ENCODE peak calls at places on chromosomes 3 and 15, in eight cellular contexts. M is breast epithelium, V is lung, U is endothelial cell of umbilical vein, B is A549, C is hepatocyte, L is gastrocnemius medialis, H is SK-N-SH. P is an unnamed sample.
A peak's percentile ranks its signal among the peaks of the same experiment; 100 is the strongest.

GRCh38 chr3:185865277-185865676 is 40.4 kb upstream of the IGF2BP2 start:
- DNase-seq in V (no peak), H (no peak), L (no peak), B (no peak), M (no peak), U (no peak), C (no peak), P (no peak)

GRCh38 chr15:69141286-69141701 is 19.1 kb upstream of the GLCE start:
- DNase-seq in H (peak; percentile 57), C (peak; percentile 46), M (no peak), V (no peak), U (peak; percentile 56), B (peak; percentile 63), L (no peak), P (no peak)

GRCh38 chr15:90873998-90874605 is 5.7 kb downstream of the FURIN start:
- DNase-seq in M (no peak), C (peak; percentile 85), B (peak; percentile 73), V (peak; percentile 84), U (peak; percentile 21), H (no peak), L (no peak), P (no peak)

GRCh38 chr3:96813820-96814580 is 394 bp upstream of the EPHA6 start:
- DNase-seq in V (no peak), L (peak; percentile 9), M (no peak), B (peak; percentile 50), C (peak; percentile 85), H (peak; percentile 67), U (peak; percentile 43), P (peak; percentile 45)

GRCh38 chr3:81289676-81290075 is 471.8 kb downstream of the GBE1 start:
- DNase-seq in V (no peak), U (peak; percentile 36), B (no peak), L (no peak), C (no peak), H (no peak), M (no peak), P (no peak)

GRCh38 chr15:66740802-66741201 is 38.8 kb downstream of the SMAD6 start:
- DNase-seq in H (no peak), U (peak; percentile 49), M (no peak), C (peak; percentile 46), V (no peak), L (no peak), B (no peak), P (no peak)

GRCh38 chr3:160810360-160810759 is 54.3 kb downstream of the PPM1L start:
- DNase-seq in H (no peak), M (no peak), V (no peak), U (no peak), L (peak; percentile 66), C (no peak), B (no peak), P (no peak)

GRCh38 chr3:134694946-134695543 is 44.2 kb upstream of the KY start:
- DNase-seq in V (no peak), B (no peak), C (no peak), L (no peak), M (peak; percentile 58), H (no peak), U (no peak), P (no peak)

GRCh38 chr15:67178569-67179210 is 75.8 kb downstream of the AAGAB start:
- DNase-seq in L (no peak), M (no peak), V (no peak), H (no peak), U (peak; percentile 90), C (peak; percentile 68), B (peak; percentile 69), P (no peak)

DNA sequence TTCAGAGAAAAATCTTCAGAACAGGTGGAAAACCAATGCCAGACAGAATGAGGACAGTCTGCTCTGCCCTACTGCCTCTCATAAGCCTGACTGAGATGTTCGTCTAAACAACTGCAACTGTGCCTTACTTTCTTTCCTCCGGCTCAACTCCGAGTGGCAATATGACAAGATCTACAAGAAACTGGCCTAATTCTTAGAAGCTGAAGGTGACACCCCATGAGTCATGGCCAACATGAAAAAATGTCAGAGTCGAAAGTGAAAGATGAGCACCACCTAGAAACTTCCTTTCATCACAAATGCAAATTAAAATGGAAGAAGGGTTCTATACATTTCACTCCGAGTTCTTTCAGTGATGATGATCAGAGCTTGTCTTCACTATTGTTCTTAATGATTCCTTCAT is 12.9 kb downstream of the PCYT1A start:
- DNase-seq in U (no peak), B (no peak), V (no peak), M (no peak), H (no peak), L (no peak), C (no peak), P (no peak)
- H3K4me3 ChIP-seq in U (no peak overlapping the region), B (no peak overlapping the region), V (no peak overlapping the region), M (no peak overlapping the region), H (no peak overlapping the region), L (no peak overlapping the region), C (no peak overlapping the region), P (no peak overlapping the region)

GRCh38 chr3:123621510-123622189 is 36.8 kb upstream of the HACD2 start:
- DNase-seq in M (no peak), H (no peak), L (no peak), V (no peak), B (no peak), C (no peak), U (no peak), P (no peak)

GRCh38 chr3:123618076-123618703 is 33.3 kb upstream of the HACD2 start:
- DNase-seq in U (no peak), C (no peak), B (no peak), L (no peak), M (no peak), V (no peak), H (no peak), P (no peak)

GRCh38 chr3:123622766-123623165 is 37.9 kb upstream of the HACD2 start:
- DNase-seq in V (no peak), L (no peak), C (no peak), U (no peak), B (no peak), H (no peak), M (no peak), P (no peak)

GRCh38 chr3:123618768-123619484 is 34.1 kb upstream of the HACD2 start:
- DNase-seq in L (peak; percentile 44), V (peak; percentile 67), U (peak; percentile 48), M (no peak), H (no peak), B (no peak), C (peak; percentile 58), P (peak; percentile 80)

GRCh38 chr3:123620338-123620737 is 35.5 kb upstream of the HACD2 start:
- DNase-seq in M (peak; percentile 58), V (no peak), H (no peak), L (no peak), B (no peak), U (no peak), C (no peak), P (no peak)
- H3K4me1 ChIP-seq in M (peaks cover 8% of the 10 kb centered on the region), V (peaks cover 3% of the 10 kb centered on the region), H (peaks cover 8% of the 10 kb centered on the region), L (no peaks in the 10 kb centered on the region), B (peaks cover 20% of the 10 kb centered on the region), U (no peaks in the 10 kb centered on the region), C (peaks cover 5% of the 10 kb centered on the region), P (peaks cover 19% of the 10 kb centered on the region)

DNA sequence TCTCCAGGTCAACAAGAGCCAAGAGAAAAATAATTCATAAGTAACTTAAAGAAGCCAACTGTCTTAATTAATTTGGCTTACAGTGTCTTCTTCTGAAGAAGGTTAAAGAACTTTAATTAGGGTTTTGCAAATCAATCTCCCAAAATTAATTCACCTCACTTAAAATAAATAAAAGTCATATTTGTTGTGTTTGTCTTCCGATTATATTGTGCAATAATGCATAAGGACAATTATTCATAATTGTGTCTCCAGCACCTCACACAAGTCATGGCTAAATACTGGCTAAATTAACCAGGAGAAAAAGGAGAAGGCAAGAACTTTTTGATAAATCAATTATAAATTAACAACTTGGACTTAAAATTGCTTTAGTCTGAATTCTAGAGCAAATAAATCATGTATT is 899.0 kb upstream of the NR2F2 start:
- DNase-seq in L (no peak), H (no peak), V (no peak), M (no peak), B (no peak), U (no peak), C (no peak), P (no peak)
- TF ChIP-seq CTCF in L (no peak), H (no peak), V (no peak), M (no peak), B (no peak), U (no peak), C (no peak), P (no peak)

DNA sequence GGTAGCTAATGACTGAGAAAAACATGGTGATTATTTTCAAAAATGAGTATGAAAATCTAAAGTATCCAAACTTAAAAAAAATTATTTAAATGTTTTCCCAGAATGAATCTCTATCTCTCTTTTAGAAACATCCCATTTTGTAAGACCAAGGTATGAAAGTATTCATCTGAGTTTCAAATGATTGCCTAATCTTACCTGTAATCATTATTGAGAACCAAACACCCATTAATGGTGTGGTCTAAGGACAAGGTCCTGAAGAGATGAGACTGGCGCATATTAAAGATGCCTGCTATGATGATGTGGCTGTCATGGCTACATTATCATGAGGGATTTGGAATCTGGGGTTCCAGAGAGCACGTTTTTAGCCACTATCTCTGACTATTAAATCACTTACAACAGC is 165.5 kb downstream of the VGLL4 start:
- DNase-seq in V (no peak), H (no peak), M (no peak), U (no peak), C (no peak), L (no peak), B (no peak), P (no peak)
- H3K4me3 ChIP-seq in V (no peak overlapping the region), H (no peak overlapping the region), M (no peak overlapping the region), U (peak overlapping the region; percentile 10), C (no peak overlapping the region), L (no peak overlapping the region), B (no peak overlapping the region), P (no peak overlapping the region)

DNA sequence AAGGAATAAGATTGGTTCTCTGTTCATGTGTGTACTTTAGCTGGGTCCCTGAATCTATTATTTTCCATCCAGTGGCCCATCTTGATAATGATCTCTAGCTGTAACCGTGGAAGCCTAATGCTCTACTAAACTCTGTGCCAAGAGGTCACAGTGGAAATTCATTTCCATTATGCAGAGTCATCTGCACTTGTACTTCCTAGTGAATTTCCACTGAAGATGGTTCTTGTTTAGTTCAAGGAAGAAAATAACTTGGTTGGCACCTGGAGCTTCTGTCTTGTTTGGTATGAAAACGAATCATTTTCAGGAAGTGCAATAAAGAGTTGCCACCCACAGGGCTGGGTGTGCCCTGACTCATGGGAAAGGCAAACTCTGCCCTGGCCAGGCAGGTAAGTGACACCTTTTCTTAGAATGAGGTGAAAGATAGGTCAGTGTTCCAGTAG is 10.3 kb downstream of the LPP start:
- DNase-seq in C (no peak), H (no peak), B (peak; percentile 81), V (no peak), U (no peak), L (no peak), M (peak; percentile 52), P (no peak)
- H3K4me1 ChIP-seq in C (peaks cover 31% of the 10 kb centered on the region), H (no peaks in the 10 kb centered on the region), B (peaks cover 79% of the 10 kb centered on the region), V (peaks cover 32% of the 10 kb centered on the region), U (peaks cover 6% of the 10 kb centered on the region), L (peaks cover 84% of the 10 kb centered on the region), M (peaks cover 12% of the 10 kb centered on the region), P (peaks cover 71% of the 10 kb centered on the region)

DNA sequence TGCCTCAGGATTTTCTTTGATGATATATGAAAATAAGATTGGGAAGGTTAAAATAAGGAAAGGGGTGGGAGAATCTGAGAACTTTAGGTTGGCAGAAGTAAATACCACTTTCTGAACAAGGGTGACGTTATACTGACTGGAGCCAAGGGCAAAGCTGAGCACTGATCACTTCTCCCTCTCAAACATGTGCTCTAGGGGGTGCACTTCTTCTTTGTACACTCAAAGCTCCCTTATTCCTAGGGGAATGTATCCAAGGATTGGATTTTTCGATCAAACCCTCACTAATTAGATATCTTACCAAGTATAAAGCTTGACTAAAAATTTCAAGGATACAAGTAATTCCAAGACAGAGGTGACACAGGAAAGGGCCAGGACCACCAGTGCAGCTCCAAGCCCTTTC is 243.9 kb upstream of the UMPS start:
- DNase-seq in V (no peak), M (no peak), U (no peak), L (no peak), C (no peak), H (no peak), B (peak; percentile 23), P (no peak)
- TF ChIP-seq CTCF in V (no peak), M (no peak), U (no peak), L (no peak), C (peak; percentile 13), H (peak; percentile 29), B (no peak), P (peak; percentile 5)

P was measured in heart left ventricle.